ENCODE peak calls at places on chromosomes 2 and 18, in nine cellular contexts. O, E, M, U, B, Z, K, L and H are unnamed samples.

GRCh38 chr2:25979006-25979405 is 3.3 kb downstream of the KIF3C start:
- DNase-seq in O (no peak), E (no peak), M (no peak), U (no peak), B (no peak), Z (no peak), K (no peak), L (no peak), H (no peak)

GRCh38 chr2:45643543-45644542 is 7.6 kb upstream of the PRKCE start:
- DNase-seq in O (peak; percentile 92), E (peak; percentile 80), M (peak; percentile 60), U (no peak), B (no peak), Z (peak; percentile 78), K (peak; percentile 69), L (no peak), H (peak; percentile 86)

GRCh38 chr2:8004250-8004681 is 677.6 kb upstream of the ID2 start:
- DNase-seq in O (no peak), E (no peak), M (no peak), U (no peak), B (peak; percentile 70), Z (no peak), K (no peak), L (peak; percentile 80), H (no peak)

GRCh38 chr2:46227022-46227421 is 70.2 kb upstream of the EPAS1 start:
- DNase-seq in O (no peak), E (no peak), M (no peak), U (no peak), B (no peak), Z (no peak), K (no peak), L (no peak), H (no peak)

GRCh38 chr18:46732801-46733200 is 24.1 kb downstream of the ST8SIA5 start:
- DNase-seq in O (no peak), E (no peak), M (no peak), U (no peak), B (no peak), Z (no peak), K (no peak), L (no peak), H (no peak)

GRCh38 chr18:34880882-34881852 is 160.0 kb upstream of the MAPRE2 start:
- DNase-seq in O (no peak), E (no peak), M (no peak), U (no peak), B (no peak), Z (no peak), K (no peak), L (no peak), H (no peak)

GRCh38 chr2:153391131-153391530 is 87.4 kb downstream of the RPRM start:
- DNase-seq in O (no peak), E (no peak), M (no peak), U (no peak), B (no peak), Z (no peak), K (no peak), L (no peak), H (no peak)

GRCh38 chr18:29912351-29912750 is 1130.2 kb downstream of the DSC3 start:
- DNase-seq in O (no peak), E (no peak), M (no peak), U (no peak), B (no peak), Z (no peak), K (no peak), L (no peak), H (no peak)

GRCh38 chr2:37920570-37920969 is 4.5 kb upstream of the RMDN2 start:
- DNase-seq in O (no peak), E (no peak), M (no peak), U (no peak), B (no peak), Z (no peak), K (no peak), L (no peak), H (no peak)

GRCh38 chr18:76504749-76505148 is 9.7 kb upstream of the ZNF516 start:
- DNase-seq in O (no peak), E (no peak), M (no peak), U (no peak), B (no peak), Z (no peak), K (no peak), L (no peak), H (no peak)

GRCh38 chr18:42828881-42829280 is 286.6 kb downstream of the RIT2 start:
- DNase-seq in O (no peak), E (no peak), M (no peak), U (no peak), B (no peak), Z (no peak), K (no peak), L (no peak), H (no peak)

GRCh38 chr2:240917009-240917683 is 11.0 kb downstream of the CROCC2 start:
- DNase-seq in O (peak; percentile 32), E (no peak), M (no peak), U (no peak), B (no peak), Z (no peak), K (no peak), L (no peak), H (peak; percentile 29)

GRCh38 chr2:217980036-217980435 is 22.8 kb downstream of the TNS1 start:
- DNase-seq in O (no peak), E (no peak), M (no peak), U (no peak), B (no peak), Z (no peak), K (no peak), L (no peak), H (no peak)

GRCh38 chr2:240584486-240585031 is 2.0 kb upstream of the CAPN10 start:
- DNase-seq in O (no peak), E (peak; percentile 65), M (no peak), U (no peak), B (no peak), Z (no peak), K (no peak), L (no peak), H (peak; percentile 20)

GRCh38 chr18:36457683-36458082 is 160.2 kb downstream of the FHOD3 start:
- DNase-seq in O (no peak), E (no peak), M (no peak), U (no peak), B (no peak), Z (no peak), K (no peak), L (no peak), H (no peak)

GRCh38 chr2:187819624-187820023 is 265.4 kb upstream of the TFPI start:
- DNase-seq in O (no peak), E (no peak), M (no peak), U (no peak), B (no peak), Z (no peak), K (no peak), L (no peak), H (no peak)

GRCh38 chr2:68293024-68293423 is 26.7 kb downstream of the CNRIP1 start:
- DNase-seq in O (no peak), E (no peak), M (no peak), U (no peak), B (no peak), Z (no peak), K (no peak), L (no peak), H (no peak)

GRCh38 chr2:69087211-69087911 is 74.4 kb downstream of the ANTXR1 start:
- DNase-seq in O (no peak), E (no peak), M (no peak), U (no peak), B (no peak), Z (no peak), K (no peak), L (no peak), H (no peak)

GRCh38 chr2:109558076-109558882 is 55.5 kb downstream of the SEPTIN10 start:
- DNase-seq in O (peak; percentile 24), E (peak; percentile 33), M (no peak), U (peak; percentile 68), B (no peak), Z (no peak), K (no peak), L (peak; percentile 59), H (no peak)

GRCh38 chr2:210302326-210302725 is 12.6 kb downstream of the MYL1 start:
- DNase-seq in O (no peak), E (no peak), M (no peak), U (no peak), B (no peak), Z (no peak), K (no peak), L (no peak), H (no peak)

GRCh38 chr2:11389551-11390528 is 45.4 kb upstream of the ROCK2 start:
- DNase-seq in O (no peak), E (no peak), M (no peak), U (no peak), B (peak; percentile 66), Z (no peak), K (no peak), L (peak; percentile 74), H (no peak)

GRCh38 chr2:235807347-235807746 is 313.5 kb downstream of the AGAP1 start:
- DNase-seq in O (no peak), E (peak; percentile 84), M (no peak), U (no peak), B (no peak), Z (peak; percentile 45), K (no peak), L (no peak), H (no peak)

GRCh38 chr2:127778447-127778846 is 32.5 kb downstream of the WDR33 start:
- DNase-seq in O (no peak), E (no peak), M (no peak), U (no peak), B (no peak), Z (no peak), K (no peak), L (no peak), H (no peak)

GRCh38 chr2:212939777-212940531 is 211.5 kb downstream of the IKZF2 start:
- DNase-seq in O (no peak), E (peak; percentile 46), M (no peak), U (no peak), B (no peak), Z (no peak), K (no peak), L (no peak), H (no peak)

GRCh38 chr18:45221363-45221762 is 393.9 kb upstream of the SLC14A2 start:
- DNase-seq in O (no peak), E (no peak), M (no peak), U (no peak), B (no peak), Z (no peak), K (no peak), L (no peak), H (no peak)